ENCODE peak calls at places on chromosomes 4 and X, in nine cellular contexts. P is heart left ventricle, F is fibroblast of lung, R is MM.1S, Z is suprapubic skin, X is bronchial epithelial cell, C is IMR-90, M is prostate gland, K is mucosa of descending colon. I is an unnamed sample.
A peak's percentile ranks its signal among the peaks of the same experiment; 100 is the strongest.

GRCh38 chr4:36024901-36025610 is 219.3 kb downstream of the ARAP2 start:
- DNase-seq in P (no peak), F (no peak), R (no peak), Z (no peak), X (peak; percentile 91), C (no peak), M (no peak), K (no peak), I (no peak)

GRCh38 chrX:134990475-134991473 is at the start of gene SMIM10:
- DNase-seq in P (peak; percentile 82), F (peak; percentile 83), R (peak; percentile 17), Z (peak; percentile 80), X (peak; percentile 45), C (peak; percentile 79), M (peak; percentile 8), K (peak; percentile 55), I (peak; percentile 32)

GRCh38 chr4:151417164-151417571 is 8.2 kb downstream of the FHIP1A start:
- DNase-seq in P (no peak), F (no peak), R (peak; percentile 29), Z (no peak), X (peak; percentile 80), C (no peak), M (no peak), K (no peak), I (no peak)

GRCh38 chr4:97646997-97647396 is 496.3 kb downstream of the STPG2 start:
- DNase-seq in P (no peak), F (peak; percentile 5), R (no peak), Z (no peak), X (peak; percentile 7), C (no peak), M (no peak), K (no peak), I (no peak)

GRCh38 chr4:68375667-68376559 is 26.0 kb upstream of the YTHDC1 start:
- DNase-seq in P (no peak), F (peak; percentile 69), R (peak; percentile 89), Z (no peak), X (peak; percentile 85), C (peak; percentile 64), M (peak; percentile 66), K (peak; percentile 65), I (peak; percentile 15)

GRCh38 chrX:29090811-29091210 is 503.6 kb downstream of the IL1RAPL1 start:
- DNase-seq in P (no peak), F (peak; percentile 44), R (peak; percentile 6), Z (no peak), X (peak; percentile 1), C (peak; percentile 29), M (no peak), K (no peak), I (no peak)

GRCh38 chrX:129793604-129794191 is 13.9 kb downstream of the SASH3 start:
- DNase-seq in P (no peak), F (no peak), R (no peak), Z (no peak), X (no peak), C (no peak), M (no peak), K (no peak), I (no peak)

GRCh38 chr4:6674500-6675149 is 19.1 kb upstream of the S100P start:
- DNase-seq in P (no peak), F (peak; percentile 40), R (peak; percentile 68), Z (no peak), X (peak; percentile 71), C (peak; percentile 41), M (peak; percentile 63), K (peak; percentile 72), I (no peak)

GRCh38 chr4:57426779-57427395 is 316.7 kb upstream of the IGFBP7 start:
- DNase-seq in P (peak; percentile 59), F (peak; percentile 71), R (peak; percentile 63), Z (no peak), X (peak; percentile 55), C (peak; percentile 66), M (peak; percentile 22), K (peak; percentile 77), I (peak; percentile 15)

GRCh38 chr4:92636038-92636825 is 332.5 kb downstream of the GRID2 start:
- DNase-seq in P (no peak), F (peak; percentile 41), R (no peak), Z (no peak), X (no peak), C (no peak), M (no peak), K (no peak), I (no peak)

GRCh38 chr4:78662661-78663060 is 111.1 kb downstream of the ANXA3 start:
- DNase-seq in P (no peak), F (no peak), R (no peak), Z (no peak), X (no peak), C (no peak), M (no peak), K (no peak), I (no peak)

GRCh38 chr4:98658287-98659105 is at the start of gene TSPAN5:
- DNase-seq in P (peak; percentile 87), F (peak; percentile 77), R (peak; percentile 90), Z (peak; percentile 75), X (peak; percentile 40), C (peak; percentile 67), M (peak; percentile 70), K (peak; percentile 81), I (peak; percentile 80)

GRCh38 chrX:56564182-56564885 is 907 bp downstream of the UBQLN2 start:
- DNase-seq in P (no peak), F (peak; percentile 29), R (peak; percentile 22), Z (no peak), X (peak; percentile 81), C (peak; percentile 49), M (peak; percentile 3), K (peak; percentile 32), I (peak; percentile 22)

GRCh38 chr4:48780867-48781219 is 764 bp upstream of the FRYL start:
- DNase-seq in P (peak; percentile 55), F (peak; percentile 49), R (peak; percentile 22), Z (peak; percentile 76), X (peak; percentile 46), C (peak; percentile 43), M (peak; percentile 43), K (peak; percentile 85), I (no peak)

GRCh38 chrX:53300157-53300556 is 18.8 kb upstream of the IQSEC2 start:
- DNase-seq in P (no peak), F (no peak), R (no peak), Z (no peak), X (no peak), C (no peak), M (no peak), K (no peak), I (no peak)
- TF ChIP-seq CTCF in P (no peak), F (no peak), R (no peak), Z (no peak), X (no peak), C (no peak), M (no peak), K (no peak), I (no peak)

GRCh38 chr4:71550220-71551190 is 211.7 kb downstream of the SLC4A4 start:
- DNase-seq in P (no peak), F (peak; percentile 72), R (no peak), Z (no peak), X (peak; percentile 6), C (peak; percentile 84), M (no peak), K (peak; percentile 23), I (no peak)

GRCh38 chr4:71554025-71554424 is 215.2 kb downstream of the SLC4A4 start:
- DNase-seq in P (no peak), F (no peak), R (no peak), Z (no peak), X (no peak), C (no peak), M (no peak), K (no peak), I (no peak)

GRCh38 chr4:71545168-71545567 is 206.3 kb downstream of the SLC4A4 start:
- DNase-seq in P (no peak), F (peak; percentile 14), R (no peak), Z (no peak), X (peak; percentile 6), C (peak; percentile 59), M (no peak), K (no peak), I (no peak)

GRCh38 chr4:71553605-71554004 is 214.8 kb downstream of the SLC4A4 start:
- DNase-seq in P (no peak), F (peak; percentile 68), R (no peak), Z (no peak), X (peak; percentile 54), C (peak; percentile 64), M (no peak), K (no peak), I (no peak)

GRCh38 chr4:71549516-71550160 is 210.8 kb downstream of the SLC4A4 start:
- DNase-seq in P (no peak), F (peak; percentile 36), R (no peak), Z (no peak), X (no peak), C (peak; percentile 22), M (no peak), K (no peak), I (no peak)
- H3K36me3 ChIP-seq in P (no peaks in the 10 kb centered on the region), F (peaks cover 2% of the 10 kb centered on the region), R (no peaks in the 10 kb centered on the region), Z (no peaks in the 10 kb centered on the region), X (no peaks in the 10 kb centered on the region), C (peaks cover 8% of the 10 kb centered on the region), M (no peaks in the 10 kb centered on the region), K (no peaks in the 10 kb centered on the region), I (no peaks in the 10 kb centered on the region)

DNA sequence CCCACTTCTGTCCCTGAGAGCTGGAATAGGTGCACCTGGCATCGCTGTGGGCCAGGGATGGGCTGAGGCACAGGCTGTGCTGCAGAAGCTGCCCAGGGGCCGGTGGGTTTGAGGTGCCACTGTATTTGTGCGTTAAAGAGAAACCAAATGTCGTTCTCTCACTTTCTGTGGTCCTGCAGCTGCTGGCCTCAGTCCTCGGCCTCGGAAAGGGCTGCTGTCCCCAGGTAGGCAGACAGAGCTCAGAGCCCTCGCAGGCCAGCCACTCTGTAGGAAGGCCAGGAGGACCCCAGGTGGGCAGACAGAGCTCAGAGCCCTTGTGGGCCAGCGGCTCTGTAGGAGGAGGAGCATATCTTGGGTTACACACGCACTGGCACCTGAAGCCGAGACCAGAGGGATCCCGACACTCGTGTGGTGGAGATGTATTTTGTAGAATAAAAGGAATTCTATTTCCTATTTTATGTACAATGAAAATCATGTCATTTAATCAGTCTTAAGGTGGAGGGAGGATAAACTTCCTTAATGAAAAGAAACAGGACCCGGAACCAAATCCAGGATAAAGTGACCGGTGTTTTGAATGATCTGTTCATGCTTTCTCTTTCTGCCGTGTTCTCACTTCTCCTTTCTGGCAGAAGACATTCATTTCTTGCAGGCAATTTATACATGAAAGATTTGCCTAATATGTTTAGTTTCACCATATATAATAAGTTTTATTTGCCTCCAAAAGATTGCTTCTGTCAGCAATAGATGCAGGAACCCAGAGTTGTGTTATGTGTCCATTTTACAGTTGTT is 54.4 kb upstream of the HGFAC start:
- DNase-seq in P (no peak), F (no peak), R (no peak), Z (no peak), X (peak; percentile 13), C (no peak), M (no peak), K (no peak), I (peak; percentile 64)
- H3K4me3 ChIP-seq in P (peak overlapping the region; percentile 18), F (peak overlapping the region; percentile 4), R (peak overlapping the region; percentile 46), Z (peak overlapping the region; percentile 48), X (peak overlapping the region; percentile 51), C (peak overlapping the region; percentile 8), M (peak overlapping the region; percentile 13), K (no peak overlapping the region), I (peak overlapping the region; percentile 50)

DNA sequence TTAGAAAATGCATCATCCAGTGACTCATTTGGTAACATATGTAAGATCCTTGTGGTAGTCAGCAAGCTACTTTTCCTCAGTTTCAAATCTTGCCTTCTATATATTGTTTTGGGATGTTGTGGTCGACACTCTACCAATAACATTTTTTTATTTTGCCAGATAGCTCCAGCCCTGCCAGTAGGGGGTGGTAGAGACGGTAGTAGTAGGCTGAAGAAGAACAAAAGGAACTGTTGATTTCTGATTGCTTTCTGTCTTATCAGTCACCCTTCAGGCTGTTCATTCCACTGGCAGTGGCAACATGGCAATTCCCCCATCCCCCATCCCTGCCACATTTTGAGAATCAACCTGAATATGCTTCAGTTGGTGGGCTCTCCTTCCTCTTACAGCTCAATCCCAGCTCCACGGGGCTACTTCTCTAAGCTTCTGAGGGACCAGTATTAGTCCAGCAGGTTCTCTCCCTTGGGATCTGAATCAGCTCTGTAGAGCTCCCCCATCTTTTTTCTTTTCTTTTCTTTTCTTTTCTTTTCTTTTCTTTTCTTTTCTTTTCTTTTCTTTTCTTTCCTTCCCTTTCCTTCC is 171.5 kb upstream of the VEGFC start:
- DNase-seq in P (no peak), F (no peak), R (peak; percentile 14), Z (no peak), X (peak; percentile 44), C (no peak), M (no peak), K (no peak), I (no peak)
- TF ChIP-seq CTCF in P (no peak), F (peak; percentile 23), R (peak; percentile 53), Z (no peak), X (peak; percentile 60), C (peak; percentile 15), M (no peak), K (no peak), I (peak; percentile 56)

I was measured in GM06990.